ENCODE peak calls at places on chromosomes 12 and 14, in seven cellular contexts. A is thyroid gland; X is right cardiac atrium; M is mesenchymal stem cell; L is CD8-positive, alpha-beta memory T cell; Z is thoracic aorta; C is heart left ventricle. B is an unnamed sample.
A peak's percentile ranks its signal among the peaks of the same experiment; 100 is the strongest.

GRCh38 chr14:64654931-64655330 is 49.3 kb upstream of the PLEKHG3 start:
- DNase-seq in A (no peak), X (no peak), M (peak; percentile 93), L (no peak), Z (no peak), C (no peak), B (no peak)

GRCh38 chr14:101066826-101067508 is 163.4 kb upstream of the RTL1 start:
- DNase-seq in A (no peak), X (no peak), M (no peak), L (no peak), Z (no peak), C (no peak), B (no peak)

GRCh38 chr12:54300732-54301427 is at the start of gene NFE2:
- DNase-seq in A (peak; percentile 77), X (peak; percentile 45), M (peak; percentile 78), L (no peak), Z (no peak), C (peak; percentile 49), B (peak; percentile 30)

GRCh38 chr14:90676859-90677258 is 139.4 kb downstream of the TTC7B start:
- DNase-seq in A (no peak), X (no peak), M (peak; percentile 90), L (no peak), Z (no peak), C (no peak), B (no peak)

GRCh38 chr12:8038659-8039114 is 6.2 kb downstream of the FOXJ2 start:
- DNase-seq in A (peak; percentile 93), X (peak; percentile 44), M (peak; percentile 85), L (peak; percentile 22), Z (no peak), C (peak; percentile 78), B (peak; percentile 82)

GRCh38 chr14:100072783-100073346 is 7.6 kb downstream of the EVL start:
- DNase-seq in A (peak; percentile 64), X (no peak), M (no peak), L (peak; percentile 62), Z (no peak), C (no peak), B (peak; percentile 32)

GRCh38 chr12:49917788-49918173 is 14.1 kb upstream of the FAIM2 start:
- DNase-seq in A (no peak), X (no peak), M (no peak), L (no peak), Z (no peak), C (no peak), B (no peak)

GRCh38 chr12:83018063-83018462 is 331.4 kb downstream of the TMTC2 start:
- DNase-seq in A (no peak), X (no peak), M (no peak), L (no peak), Z (no peak), C (no peak), B (no peak)

GRCh38 chr12:99386907-99387306 is 260.6 kb upstream of the GARIN6 start:
- DNase-seq in A (no peak), X (no peak), M (no peak), L (no peak), Z (no peak), C (no peak), B (no peak)

GRCh38 chr14:54786191-54786755 is 116.4 kb downstream of the GCH1 start:
- DNase-seq in A (no peak), X (no peak), M (no peak), L (no peak), Z (no peak), C (no peak), B (no peak)

GRCh38 chr12:42987216-42987631 is 397.7 kb upstream of the PRICKLE1 start:
- DNase-seq in A (no peak), X (no peak), M (no peak), L (no peak), Z (no peak), C (no peak), B (no peak)

GRCh38 chr12:28237423-28237822 is 47.2 kb downstream of the CCDC91 start:
- DNase-seq in A (no peak), X (no peak), M (no peak), L (no peak), Z (no peak), C (no peak), B (no peak)

GRCh38 chr14:37588956-37589737 is 5.9 kb downstream of the FOXA1 start:
- DNase-seq in A (no peak), X (no peak), M (peak; percentile 13), L (no peak), Z (no peak), C (no peak), B (no peak)

GRCh38 chr14:70735043-70735442 is 74.3 kb downstream of the MAP3K9 start:
- DNase-seq in A (no peak), X (no peak), M (no peak), L (no peak), Z (no peak), C (no peak), B (no peak)

DNA sequence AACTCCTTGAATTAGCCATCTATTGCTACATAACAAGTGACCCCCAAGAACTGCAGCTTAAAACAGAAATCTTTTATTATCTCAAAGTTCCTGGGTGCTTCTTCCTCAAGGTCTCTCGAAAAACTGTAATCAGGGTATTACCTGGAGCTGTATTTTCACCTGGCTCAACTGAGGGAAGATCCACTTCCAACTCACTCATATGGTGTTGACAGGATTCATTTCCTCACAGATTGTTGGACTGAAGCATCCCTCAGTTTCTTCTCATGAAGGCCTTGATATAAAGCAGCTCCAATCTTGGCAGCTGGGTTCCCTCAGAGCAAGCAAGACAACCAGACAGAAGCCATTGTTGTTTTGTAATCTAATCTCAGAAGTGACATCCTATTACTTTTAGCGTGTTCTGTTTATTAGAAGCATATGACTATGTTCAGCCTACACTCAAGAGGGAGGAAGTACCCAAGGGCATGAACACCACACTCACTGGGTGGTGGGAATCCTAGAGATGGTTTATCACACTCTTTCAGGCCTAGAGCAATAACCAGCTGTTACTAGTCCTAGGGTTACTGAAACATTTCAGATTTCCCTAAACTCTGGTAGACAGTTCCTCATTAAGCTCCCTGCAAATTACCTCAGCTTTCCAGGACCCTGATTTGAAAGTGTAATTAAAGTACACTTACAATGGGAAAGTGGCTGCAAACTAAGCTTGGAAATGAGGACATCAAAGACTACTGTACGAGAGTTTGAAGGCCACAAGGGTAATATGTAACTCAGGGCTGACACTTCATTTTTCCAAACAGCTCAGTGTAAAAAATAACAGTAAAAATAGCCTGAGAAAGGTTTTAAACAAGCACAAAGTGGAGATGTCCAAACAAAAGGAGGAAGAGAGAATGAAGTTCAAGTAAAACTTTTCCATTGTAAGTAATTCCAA is 222.1 kb downstream of the SEC23A start:
- DNase-seq in A (no peak), X (no peak), M (peak; percentile 59), L (no peak), Z (no peak), C (no peak), B (no peak)
- H3K27me3 ChIP-seq in A (no peaks in the 10 kb centered on the region), X (no peaks in the 10 kb centered on the region), M (peaks cover 6% of the 10 kb centered on the region), L (no peaks in the 10 kb centered on the region), Z (no peaks in the 10 kb centered on the region), C (no peaks in the 10 kb centered on the region), B (no peaks in the 10 kb centered on the region)

GRCh38 chr12:2034633-2035420 is 18.0 kb upstream of the CACNA1C start:
- DNase-seq in A (peak; percentile 85), X (peak; percentile 91), M (peak; percentile 68), L (peak; percentile 80), Z (no peak), C (peak; percentile 93), B (peak; percentile 83)
- H3K27me3 ChIP-seq in A (no peaks in the 10 kb centered on the region), X (no peaks in the 10 kb centered on the region), M (peaks cover 46% of the 10 kb centered on the region), L (peaks cover 22% of the 10 kb centered on the region), Z (no peaks in the 10 kb centered on the region), C (no peaks in the 10 kb centered on the region), B (no peaks in the 10 kb centered on the region)

GRCh38 chr12:111180830-111181726 is 187.8 kb downstream of the PHETA1 start:
- DNase-seq in A (peak; percentile 22), X (peak; percentile 77), M (no peak), L (no peak), Z (peak; percentile 14), C (peak; percentile 80), B (peak; percentile 76)

GRCh38 chr12:111183094-111183493 is 185.8 kb downstream of the PHETA1 start:
- DNase-seq in A (no peak), X (no peak), M (no peak), L (no peak), Z (no peak), C (no peak), B (no peak)

GRCh38 chr12:111184161-111184560 is 184.7 kb downstream of the PHETA1 start:
- DNase-seq in A (no peak), X (no peak), M (no peak), L (no peak), Z (no peak), C (no peak), B (no peak)

GRCh38 chr12:111185206-111185888 is 183.5 kb downstream of the PHETA1 start:
- DNase-seq in A (no peak), X (no peak), M (no peak), L (no peak), Z (no peak), C (no peak), B (no peak)

DNA sequence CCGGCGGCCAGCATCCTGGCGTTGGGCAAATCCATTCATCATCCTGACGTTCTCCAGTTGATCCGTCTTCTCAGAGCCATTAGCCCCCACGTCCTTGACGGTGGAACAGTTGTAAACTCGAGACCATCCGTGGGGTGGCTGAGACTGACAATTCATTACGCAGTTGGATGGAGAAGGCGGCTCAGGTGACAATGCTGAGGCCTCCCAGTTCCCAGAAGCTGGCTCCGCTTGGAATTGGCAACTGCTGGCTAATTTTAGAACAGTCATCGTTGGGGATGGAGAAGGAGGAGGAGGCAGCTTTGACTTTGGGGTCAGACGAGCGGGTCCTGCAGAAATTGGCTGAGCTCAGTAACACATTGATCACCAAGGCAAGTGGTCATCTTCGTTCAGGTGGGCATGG is 186.5 kb downstream of the PHETA1 start:
- DNase-seq in A (no peak), X (no peak), M (no peak), L (no peak), Z (no peak), C (no peak), B (no peak)
- H3K27me3 ChIP-seq in A (no peaks in the 10 kb centered on the region), X (no peaks in the 10 kb centered on the region), M (peaks cover 60% of the 10 kb centered on the region), L (no peaks in the 10 kb centered on the region), Z (no peaks in the 10 kb centered on the region), C (no peaks in the 10 kb centered on the region), B (no peaks in the 10 kb centered on the region)

GRCh38 chr12:3520711-3521110 is 29.7 kb downstream of the PRMT8 start:
- DNase-seq in A (no peak), X (no peak), M (no peak), L (no peak), Z (no peak), C (no peak), B (no peak)

GRCh38 chr12:3523058-3523457 is 32.1 kb downstream of the PRMT8 start:
- DNase-seq in A (no peak), X (no peak), M (no peak), L (no peak), Z (no peak), C (no peak), B (no peak)

GRCh38 chr12:3526776-3527175 is 35.8 kb downstream of the PRMT8 start:
- DNase-seq in A (no peak), X (no peak), M (no peak), L (no peak), Z (no peak), C (no peak), B (no peak)

GRCh38 chr12:3527181-3527580 is 36.2 kb downstream of the PRMT8 start:
- DNase-seq in A (no peak), X (no peak), M (peak; percentile 1), L (no peak), Z (no peak), C (no peak), B (no peak)

DNA sequence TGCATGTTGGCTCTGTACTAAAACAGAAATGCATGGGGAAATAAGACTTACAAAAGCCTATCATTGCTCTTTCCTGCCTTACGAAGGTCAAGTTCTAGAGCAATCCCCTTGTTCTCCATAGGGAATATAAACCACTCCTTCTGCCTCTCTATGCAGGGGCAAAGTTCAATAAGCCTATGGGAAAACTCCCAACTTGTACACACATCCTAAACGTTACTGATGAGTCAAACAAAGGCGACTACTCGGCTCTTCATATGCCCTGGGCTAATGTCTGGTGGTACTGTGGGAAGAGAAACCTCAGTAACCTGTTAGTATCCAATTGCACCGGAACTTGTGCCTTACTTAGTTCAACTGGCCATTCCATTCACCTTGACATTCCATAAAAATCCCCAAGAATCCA is 32.7 kb downstream of the PRMT8 start:
- DNase-seq in A (no peak), X (no peak), M (no peak), L (no peak), Z (no peak), C (no peak), B (no peak)
- H3K27me3 ChIP-seq in A (no peaks in the 10 kb centered on the region), X (no peaks in the 10 kb centered on the region), M (peaks cover 5% of the 10 kb centered on the region), L (no peaks in the 10 kb centered on the region), Z (no peaks in the 10 kb centered on the region), C (no peaks in the 10 kb centered on the region), B (no peaks in the 10 kb centered on the region)